ENCODE peak calls at places on chromosomes 12 and 14, in ten cellular contexts. N, E, I, S, U, K, X, D, A and R are unnamed samples.
A peak's percentile ranks its signal among the peaks of the same experiment; 100 is the strongest.

GRCh38 chr12:65630555-65630954 is 193.7 kb upstream of the HMGA2 start:
- DNase-seq in S (no peak), N (no peak), X (no peak), E (peak; percentile 94), D (no peak), A (no peak), K (no peak), U (no peak), I (no peak), R (no peak)

GRCh38 chr12:98646165-98646764 is 1.2 kb downstream of the APAF1 start:
- DNase-seq in K (no peak), U (no peak), N (peak; percentile 22), S (peak; percentile 20), E (peak; percentile 14), D (no peak), A (no peak), I (peak; percentile 69), X (peak; percentile 32), R (peak; percentile 28)

GRCh38 chr14:39233680-39234326 is at the start of gene MIA2:
- DNase-seq in S (no peak), N (no peak), E (peak; percentile 50), D (no peak), X (no peak), K (no peak), I (no peak), A (no peak), U (no peak), R (no peak)

GRCh38 chr14:54502602-54503001 is 7.1 kb upstream of the CGRRF1 start:
- DNase-seq in D (no peak), I (peak; percentile 14), X (peak; percentile 21), K (no peak), N (peak; percentile 72), S (no peak), A (no peak), U (no peak), E (no peak), R (no peak)

GRCh38 chr14:50726372-50727107 is 58.4 kb upstream of the SAV1 start:
- DNase-seq in S (peak; percentile 97), I (no peak), K (no peak), U (no peak), X (peak; percentile 89), D (no peak), E (no peak), A (no peak), N (peak; percentile 97), R (peak; percentile 83)

GRCh38 chr14:55450987-55451386 is 10.6 kb upstream of the TBPL2 start:
- DNase-seq in D (no peak), X (no peak), I (no peak), N (no peak), S (no peak), K (no peak), E (no peak), U (no peak), A (no peak), R (no peak)

GRCh38 chr12:91492648-91493047 is 310.0 kb upstream of the DCN start:
- DNase-seq in I (no peak), A (no peak), X (no peak), E (peak; percentile 39), K (no peak), U (no peak), S (no peak), D (no peak), N (no peak), R (no peak)

GRCh38 chr14:69242311-69243224 is 17.4 kb upstream of the GALNT16 start:
- DNase-seq in K (no peak), E (peak; percentile 70), A (no peak), D (peak; percentile 63), X (peak; percentile 74), N (peak; percentile 77), S (peak; percentile 77), U (no peak), I (peak; percentile 64), R (peak; percentile 78)

GRCh38 chr12:57175428-57176138 is 28.2 kb upstream of the LRP1-AS start:
- DNase-seq in U (peak; percentile 82), E (peak; percentile 56), K (no peak), I (peak; percentile 85), X (peak; percentile 71), A (peak; percentile 87), D (peak; percentile 66), N (peak; percentile 76), S (peak; percentile 80), R (peak; percentile 76)

DNA sequence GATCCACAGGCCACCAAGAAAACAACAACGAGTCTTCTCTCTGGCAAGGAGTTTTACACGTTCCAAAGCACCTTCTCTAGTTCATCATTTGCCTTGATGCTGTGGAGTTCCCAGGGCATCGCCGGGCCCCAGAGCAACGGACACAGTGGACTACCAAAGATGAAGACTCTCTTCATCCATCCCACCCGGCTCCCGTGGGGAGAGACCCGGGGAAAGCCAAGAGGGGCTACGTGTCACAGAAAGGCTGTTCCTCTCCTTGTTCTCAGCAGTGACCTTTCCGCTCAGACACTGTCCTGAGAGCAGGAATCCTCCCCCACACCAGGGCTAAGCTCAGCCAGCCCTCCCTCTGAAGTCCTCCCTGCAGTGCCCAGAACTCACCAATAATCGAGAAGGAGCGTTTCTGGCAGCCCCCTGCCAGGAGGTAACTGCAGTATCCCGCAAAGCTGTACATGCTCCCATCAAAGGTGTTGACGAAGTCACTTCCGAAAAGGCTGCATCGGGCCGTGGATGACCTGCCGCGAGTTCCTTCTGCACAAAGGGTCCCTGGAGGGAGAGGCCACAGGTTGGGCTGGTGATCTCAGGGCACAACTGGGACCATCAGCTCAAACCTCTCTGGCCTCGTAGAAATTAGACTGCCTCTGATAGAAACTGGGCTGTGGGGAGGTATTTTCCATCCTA is 3.5 kb downstream of the VWF start:
- DNase-seq in X (no peak), A (no peak), U (no peak), K (no peak), I (no peak), S (no peak), N (no peak), E (no peak), D (no peak), R (no peak)
- H3K4me3 ChIP-seq in X (no peak overlapping the region), A (peak overlapping the region; percentile 63), U (peak overlapping the region; percentile 52), K (peak overlapping the region; percentile 43), I (no peak overlapping the region), S (no peak overlapping the region), N (no peak overlapping the region), E (no peak overlapping the region), D (no peak overlapping the region), R (no peak overlapping the region)

GRCh38 chr12:112124918-112125249 is 476 bp upstream of the TRAFD1 start:
- DNase-seq in S (no peak), U (no peak), D (no peak), K (no peak), N (no peak), I (no peak), X (no peak), E (no peak), A (no peak), R (no peak)

GRCh38 chr12:112122823-112123690 is 2.3 kb upstream of the TRAFD1 start:
- DNase-seq in X (peak; percentile 98), U (no peak), E (peak; percentile 29), D (no peak), N (peak; percentile 42), S (peak; percentile 96), A (no peak), K (no peak), I (peak; percentile 46), R (peak; percentile 60)

GRCh38 chr12:112126000-112126431 is 656 bp downstream of the TRAFD1 start:
- DNase-seq in E (peak; percentile 27), I (no peak), X (no peak), K (peak; percentile 61), A (no peak), D (no peak), N (no peak), U (no peak), S (no peak), R (peak; percentile 25)

GRCh38 chr12:112125250-112125999 is at the start of gene TRAFD1:
- DNase-seq in D (peak; percentile 95), A (peak; percentile 98), S (peak; percentile 98), E (peak; percentile 98), K (peak; percentile 99), I (peak; percentile 100), X (peak; percentile 96), N (peak; percentile 96), U (peak; percentile 97), R (peak; percentile 97)

DNA sequence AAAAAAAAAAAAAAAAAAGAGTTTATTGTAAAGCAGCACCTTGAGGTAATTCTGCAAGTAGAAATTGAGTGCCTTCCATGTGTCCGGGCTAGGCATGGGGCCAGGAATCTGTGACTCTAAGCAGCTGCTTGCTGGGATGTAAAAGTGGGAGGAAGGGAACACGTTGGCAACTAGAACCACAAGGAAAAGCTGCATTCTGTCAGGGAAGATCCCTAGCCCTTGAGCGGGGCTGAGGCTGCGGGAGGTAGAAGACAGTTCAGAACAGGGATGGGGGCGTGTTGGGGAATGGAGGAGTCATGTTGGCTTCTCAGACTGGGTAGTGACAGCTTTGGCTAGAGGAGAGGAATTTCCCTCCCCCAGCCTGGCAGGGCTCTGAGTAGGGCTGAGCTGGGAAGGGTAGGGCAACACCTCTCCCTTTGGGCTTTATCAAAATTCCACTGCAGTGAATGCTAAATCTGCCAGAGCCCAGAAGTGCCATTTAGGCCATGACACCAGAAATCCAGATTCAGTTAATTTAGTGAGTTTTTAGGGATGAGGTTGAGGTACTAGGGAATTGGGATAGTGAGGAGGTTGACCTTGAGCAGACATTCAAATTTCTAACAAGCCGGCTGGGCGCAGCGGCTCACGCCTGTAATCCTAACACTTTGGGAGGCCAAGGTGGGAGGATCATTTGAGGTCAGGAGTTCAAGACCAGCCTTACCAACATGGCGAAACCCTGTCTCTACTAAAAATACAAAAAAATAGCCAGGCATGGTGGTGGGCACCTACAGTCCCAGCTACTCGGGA is 3.4 kb upstream of the TRAFD1 start:
- DNase-seq in U (peak; percentile 72), X (peak; percentile 88), N (peak; percentile 89), I (no peak), D (no peak), K (no peak), E (no peak), A (peak; percentile 74), S (peak; percentile 91), R (peak; percentile 72)
- H3K4me3 ChIP-seq in U (no peak overlapping the region), X (no peak overlapping the region), N (peak overlapping the region; percentile 24), I (no peak overlapping the region), D (no peak overlapping the region), K (no peak overlapping the region), E (no peak overlapping the region), A (peak overlapping the region; percentile 44), S (no peak overlapping the region), R (no peak overlapping the region)

DNA sequence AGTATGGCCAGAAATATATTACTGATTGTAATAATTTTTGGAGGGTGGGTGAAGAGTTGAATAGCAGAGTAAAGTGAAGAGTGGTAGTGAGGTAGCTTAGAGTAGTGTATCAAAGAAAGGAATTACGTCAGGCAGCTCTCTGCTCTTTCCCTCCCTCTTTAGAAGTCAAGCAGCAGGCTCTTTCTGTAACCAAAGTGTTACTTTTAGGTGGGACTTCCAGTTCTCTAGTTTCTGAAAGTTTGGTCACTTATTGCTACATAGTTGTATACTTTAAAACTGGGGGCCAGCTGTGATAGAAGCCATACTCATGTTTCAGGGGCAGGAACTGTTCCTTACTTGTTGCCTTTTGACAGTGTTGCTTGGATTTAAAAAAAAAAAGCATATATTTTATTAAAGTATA is 30.6 kb downstream of the ATF7IP start:
- DNase-seq in E (peak; percentile 44), D (no peak), X (peak; percentile 28), S (peak; percentile 39), K (no peak), I (peak; percentile 24), U (no peak), A (no peak), N (no peak), R (no peak)
- H3K4me3 ChIP-seq in E (no peak overlapping the region), D (no peak overlapping the region), X (no peak overlapping the region), S (no peak overlapping the region), K (no peak overlapping the region), I (no peak overlapping the region), U (no peak overlapping the region), A (no peak overlapping the region), N (no peak overlapping the region), R (no peak overlapping the region)

DNA sequence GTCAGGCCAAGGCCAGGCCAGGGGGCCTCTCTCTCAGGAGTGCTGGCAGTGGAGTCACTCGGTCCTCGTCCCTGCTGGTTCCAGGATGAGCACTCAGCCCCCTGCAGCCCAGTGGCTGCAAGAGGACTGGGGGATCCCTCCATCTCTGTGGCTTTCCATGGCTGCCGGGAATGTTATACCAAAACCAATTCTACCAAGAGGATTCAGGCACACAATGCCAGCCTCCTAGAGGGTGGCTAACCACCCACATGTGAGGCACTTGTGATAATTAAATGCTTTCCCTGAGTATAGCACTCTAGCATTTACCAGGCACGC is 21.9 kb downstream of the ASB2 start:
- DNase-seq in K (no peak), S (no peak), E (no peak), I (no peak), U (peak; percentile 13), X (no peak), A (no peak), D (no peak), N (no peak), R (no peak)
- H3K4me3 ChIP-seq in K (no peak overlapping the region), S (no peak overlapping the region), E (peak overlapping the region; percentile 31), I (peak overlapping the region; percentile 8), U (peak overlapping the region; percentile 6), X (no peak overlapping the region), A (no peak overlapping the region), D (no peak overlapping the region), N (no peak overlapping the region), R (no peak overlapping the region)